ENCODE peak calls at places on chromosome 10, in four cellular contexts. One of them, this sample, is unnamed.

GRCh38 chr10:56622335-56622973 is 261.4 kb upstream of the ZWINT start:
- DNase-seq in CD4-positive, alpha-beta memory T cell: no peak
- DNase-seq in H7: no peak
- DNase-seq in caudate nucleus: no peak
- DNase-seq in this sample: no peak

GRCh38 chr10:63812491-63812890 is 291.3 kb downstream of the REEP3 start:
- DNase-seq in CD4-positive, alpha-beta memory T cell: no peak
- DNase-seq in H7: no peak
- DNase-seq in caudate nucleus: no peak
- DNase-seq in this sample: no peak

GRCh38 chr10:693506-693905 is 4.0 kb upstream of the DIP2C start:
- DNase-seq in CD4-positive, alpha-beta memory T cell: no peak
- DNase-seq in H7: peak
- DNase-seq in caudate nucleus: no peak
- DNase-seq in this sample: no peak

GRCh38 chr10:110398419-110399162 is 93.9 kb upstream of the SMNDC1 start:
- DNase-seq in CD4-positive, alpha-beta memory T cell: no peak
- DNase-seq in H7: peak
- DNase-seq in caudate nucleus: no peak
- DNase-seq in this sample: no peak

GRCh38 chr10:101901340-101901739 is 57.7 kb upstream of the KCNIP2 start:
- DNase-seq in CD4-positive, alpha-beta memory T cell: no peak
- DNase-seq in H7: peak
- DNase-seq in caudate nucleus: no peak
- DNase-seq in this sample: no peak

GRCh38 chr10:123429631-123430257 is 236.4 kb upstream of the GPR26 start:
- DNase-seq in CD4-positive, alpha-beta memory T cell: no peak
- DNase-seq in H7: no peak
- DNase-seq in caudate nucleus: no peak
- DNase-seq in this sample: no peak

GRCh38 chr10:1403508-1404230 is 333.7 kb downstream of the ADARB2 start:
- DNase-seq in CD4-positive, alpha-beta memory T cell: no peak
- DNase-seq in H7: peak
- DNase-seq in caudate nucleus: no peak
- DNase-seq in this sample: no peak

GRCh38 chr10:97514344-97514743 is 15.6 kb downstream of the UBTD1 start:
- DNase-seq in CD4-positive, alpha-beta memory T cell: no peak
- DNase-seq in H7: no peak
- DNase-seq in caudate nucleus: no peak
- DNase-seq in this sample: no peak

GRCh38 chr10:125146791-125147604 is 13.4 kb downstream of the CTBP2 start:
- DNase-seq in CD4-positive, alpha-beta memory T cell: no peak
- DNase-seq in H7: no peak
- DNase-seq in caudate nucleus: no peak
- DNase-seq in this sample: no peak

GRCh38 chr10:32338262-32338661 is 8.7 kb downstream of the EPC1 start:
- DNase-seq in CD4-positive, alpha-beta memory T cell: no peak
- DNase-seq in H7: no peak
- DNase-seq in caudate nucleus: no peak
- DNase-seq in this sample: no peak

GRCh38 chr10:21396889-21397288 is 128.6 kb downstream of the SKIDA1 start:
- DNase-seq in CD4-positive, alpha-beta memory T cell: no peak
- DNase-seq in H7: no peak
- DNase-seq in caudate nucleus: no peak
- DNase-seq in this sample: no peak

GRCh38 chr10:119871881-119872609 is 598 bp downstream of the MCMBP start:
- DNase-seq in CD4-positive, alpha-beta memory T cell: peak
- DNase-seq in H7: peak
- DNase-seq in caudate nucleus: peak
- DNase-seq in this sample: peak

GRCh38 chr10:71294091-71294561 is 24.9 kb upstream of the SLC29A3 start:
- DNase-seq in CD4-positive, alpha-beta memory T cell: no peak
- DNase-seq in H7: no peak
- DNase-seq in caudate nucleus: no peak
- DNase-seq in this sample: no peak

GRCh38 chr10:97701438-97702064 is 12.0 kb upstream of the MARVELD1 start:
- DNase-seq in CD4-positive, alpha-beta memory T cell: peak
- DNase-seq in H7: peak
- DNase-seq in caudate nucleus: peak
- DNase-seq in this sample: peak

GRCh38 chr10:117509573-117509972 is 33.0 kb upstream of the EMX2 start:
- DNase-seq in CD4-positive, alpha-beta memory T cell: no peak
- DNase-seq in H7: no peak
- DNase-seq in caudate nucleus: no peak
- DNase-seq in this sample: no peak

GRCh38 chr10:100725869-100726426 is 19.4 kb upstream of the PAX2 start:
- DNase-seq in CD4-positive, alpha-beta memory T cell: no peak
- DNase-seq in H7: no peak
- DNase-seq in caudate nucleus: no peak
- DNase-seq in this sample: no peak

GRCh38 chr10:20768849-20769248 is 128.3 kb downstream of the NEBL start:
- DNase-seq in CD4-positive, alpha-beta memory T cell: no peak
- DNase-seq in H7: no peak
- DNase-seq in caudate nucleus: no peak
- DNase-seq in this sample: no peak

GRCh38 chr10:69232252-69232651 is 12.1 kb downstream of the HKDC1 start:
- DNase-seq in CD4-positive, alpha-beta memory T cell: no peak
- DNase-seq in H7: peak
- DNase-seq in caudate nucleus: no peak
- DNase-seq in this sample: no peak

GRCh38 chr10:86170255-86171153 is 196.1 kb downstream of the GRID1 start:
- DNase-seq in CD4-positive, alpha-beta memory T cell: no peak
- DNase-seq in H7: no peak
- DNase-seq in caudate nucleus: no peak
- DNase-seq in this sample: no peak

GRCh38 chr10:94098916-94099315 is 105.2 kb downstream of the PLCE1 start:
- DNase-seq in CD4-positive, alpha-beta memory T cell: no peak
- DNase-seq in H7: no peak
- DNase-seq in caudate nucleus: no peak
- DNase-seq in this sample: no peak

GRCh38 chr10:50325449-50326188 is 74.3 kb upstream of the ASAH2 start:
- DNase-seq in CD4-positive, alpha-beta memory T cell: no peak
- DNase-seq in H7: no peak
- DNase-seq in caudate nucleus: no peak
- DNase-seq in this sample: no peak

GRCh38 chr10:126126856-126127255 is 230.5 kb downstream of the FANK1 start:
- DNase-seq in CD4-positive, alpha-beta memory T cell: no peak
- DNase-seq in H7: no peak
- DNase-seq in caudate nucleus: no peak
- DNase-seq in this sample: no peak

GRCh38 chr10:47245731-47246350 is 54.2 kb upstream of the GDF10 start:
- DNase-seq in CD4-positive, alpha-beta memory T cell: no peak
- DNase-seq in H7: no peak
- DNase-seq in caudate nucleus: no peak
- DNase-seq in this sample: no peak

GRCh38 chr10:132231656-132232552 is 45.2 kb downstream of the DPYSL4 start:
- DNase-seq in CD4-positive, alpha-beta memory T cell: no peak
- DNase-seq in H7: no peak
- DNase-seq in caudate nucleus: no peak
- DNase-seq in this sample: no peak

GRCh38 chr10:114110174-114110972 is 63.6 kb downstream of the CCDC186 start:
- DNase-seq in CD4-positive, alpha-beta memory T cell: no peak
- DNase-seq in H7: peak
- DNase-seq in caudate nucleus: no peak
- DNase-seq in this sample: no peak

GRCh38 chr10:113221756-113222168 is 271.7 kb downstream of the TCF7L2 start:
- DNase-seq in CD4-positive, alpha-beta memory T cell: no peak
- DNase-seq in H7: peak
- DNase-seq in caudate nucleus: no peak
- DNase-seq in this sample: no peak

This sample was measured in T-helper 9 cell.